ENCODE peak calls at places on chromosomes 1 and 21, in eight cellular contexts. H is CD4-positive, alpha-beta T cell; W is astrocyte of the spinal cord; V is heart left ventricle; K is fibroblast of pulmonary artery; I is thoracic aorta; R is epithelial cell of esophagus; F is mammary epithelial cell. X is an unnamed sample.

GRCh38 chr1:228293816-228294500 is 86.1 kb downstream of the OBSCN start:
- DNase-seq in H (no peak), W (no peak), V (peak; percentile 24), K (no peak), I (no peak), R (no peak), F (no peak), X (no peak)

GRCh38 chr1:3536395-3536794 is 74.9 kb downstream of the MEGF6 start:
- DNase-seq in H (no peak), W (no peak), V (no peak), K (no peak), I (no peak), R (no peak), F (no peak), X (no peak)

GRCh38 chr21:32524010-32524719 is 61.2 kb downstream of the TCP10L start:
- DNase-seq in H (no peak), W (peak; percentile 82), V (no peak), K (peak; percentile 96), I (no peak), R (peak; percentile 79), F (peak; percentile 38), X (no peak)

GRCh38 chr1:158654570-158654969 is 31.9 kb downstream of the SPTA1 start:
- DNase-seq in H (no peak), W (no peak), V (no peak), K (no peak), I (no peak), R (no peak), F (no peak), X (no peak)

GRCh38 chr1:47023268-47024137 is at the start of gene CYP4X1:
- DNase-seq in H (no peak), W (peak; percentile 23), V (peak; percentile 83), K (peak; percentile 47), I (no peak), R (peak; percentile 49), F (no peak), X (peak; percentile 66)

GRCh38 chr1:68231627-68232303 is 558 bp downstream of the WLS start:
- DNase-seq in H (no peak), W (peak; percentile 85), V (peak; percentile 77), K (peak; percentile 76), I (peak; percentile 25), R (peak; percentile 63), F (peak; percentile 68), X (no peak)

GRCh38 chr1:70090875-70091274 is 114.5 kb downstream of the LRRC40 start:
- DNase-seq in H (no peak), W (peak; percentile 64), V (no peak), K (peak; percentile 74), I (no peak), R (peak; percentile 77), F (peak; percentile 68), X (no peak)

GRCh38 chr1:223022641-223023473 is 120.2 kb downstream of the TLR5 start:
- DNase-seq in H (no peak), W (no peak), V (peak; percentile 38), K (no peak), I (no peak), R (peak; percentile 27), F (no peak), X (no peak)

GRCh38 chr1:40270152-40270834 is 12.3 kb downstream of the ZMPSTE24 start:
- DNase-seq in H (no peak), W (no peak), V (no peak), K (no peak), I (no peak), R (peak; percentile 84), F (peak; percentile 75), X (no peak)

GRCh38 chr1:157115851-157116734 is 16.5 kb upstream of the ETV3L start:
- DNase-seq in H (no peak), W (no peak), V (no peak), K (no peak), I (no peak), R (no peak), F (no peak), X (no peak)

GRCh38 chr1:100530901-100531487 is 6.9 kb upstream of the GPR88 start:
- DNase-seq in H (no peak), W (peak; percentile 62), V (peak; percentile 56), K (peak; percentile 95), I (no peak), R (peak; percentile 13), F (peak; percentile 23), X (no peak)

GRCh38 chr21:42314616-42315295 is 453 bp downstream of the TFF3 start:
- DNase-seq in H (no peak), W (no peak), V (no peak), K (no peak), I (no peak), R (no peak), F (no peak), X (no peak)

GRCh38 chr1:6162773-6163172 is 17.3 kb downstream of the CHD5 start:
- DNase-seq in H (no peak), W (no peak), V (no peak), K (no peak), I (no peak), R (no peak), F (no peak), X (no peak)

GRCh38 chr1:68010543-68010942 is 39.9 kb downstream of the DIRAS3 start:
- DNase-seq in H (no peak), W (no peak), V (no peak), K (peak; percentile 47), I (no peak), R (peak; percentile 36), F (no peak), X (no peak)

GRCh38 chr1:39776400-39776713 is 5.2 kb upstream of the OXCT2 start:
- DNase-seq in H (no peak), W (no peak), V (no peak), K (no peak), I (no peak), R (no peak), F (no peak), X (no peak)

DNA sequence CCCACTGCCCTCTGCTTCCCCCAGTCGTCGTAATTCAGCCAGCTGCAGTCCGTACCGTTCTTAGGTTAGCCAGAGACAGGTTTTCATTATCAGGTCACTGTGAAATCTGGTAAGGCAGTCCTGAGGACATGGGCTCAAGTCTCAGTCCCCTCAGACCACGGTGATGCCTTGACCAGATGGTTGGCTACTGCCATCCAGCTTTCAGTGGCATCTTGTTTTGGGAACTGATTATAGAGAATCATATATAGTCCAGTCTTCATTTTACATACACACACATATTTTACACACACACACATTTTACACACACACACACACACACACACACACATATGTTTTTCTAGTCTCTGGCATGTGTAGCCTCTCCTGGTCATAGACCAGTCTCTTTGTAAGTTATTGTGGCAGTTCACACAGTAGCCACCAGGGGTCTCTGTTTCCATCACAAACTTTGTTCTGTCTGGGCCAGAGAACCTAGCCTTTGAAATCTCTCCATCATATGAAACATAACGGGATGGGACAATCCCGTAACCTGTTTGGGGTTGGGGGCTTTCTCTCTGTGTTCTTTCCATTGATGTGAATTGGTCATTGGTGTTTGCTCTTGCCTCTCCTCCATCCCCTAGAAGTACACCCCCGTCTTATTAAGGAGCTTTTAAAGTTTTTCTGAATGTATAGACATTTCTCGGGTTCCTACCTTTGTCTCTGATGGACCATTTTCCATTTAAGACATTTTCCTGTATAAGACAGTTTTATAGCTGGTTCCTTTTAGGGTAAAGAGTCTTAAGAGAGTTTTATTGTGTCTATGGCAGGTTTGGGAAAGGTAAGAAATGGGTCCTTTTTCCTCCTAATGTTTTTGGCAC is 8.4 kb upstream of the IKBKE start:
- DNase-seq in H (peak; percentile 67), W (peak; percentile 77), V (peak; percentile 63), K (peak; percentile 87), I (no peak), R (peak; percentile 80), F (peak; percentile 63), X (no peak)
- TF ChIP-seq CTCF in H (peak; percentile 80), W (peak; percentile 87), V (peak; percentile 64), K (peak; percentile 84), I (peak; percentile 84), R (peak; percentile 90), F (peak; percentile 78), X (peak; percentile 87)

DNA sequence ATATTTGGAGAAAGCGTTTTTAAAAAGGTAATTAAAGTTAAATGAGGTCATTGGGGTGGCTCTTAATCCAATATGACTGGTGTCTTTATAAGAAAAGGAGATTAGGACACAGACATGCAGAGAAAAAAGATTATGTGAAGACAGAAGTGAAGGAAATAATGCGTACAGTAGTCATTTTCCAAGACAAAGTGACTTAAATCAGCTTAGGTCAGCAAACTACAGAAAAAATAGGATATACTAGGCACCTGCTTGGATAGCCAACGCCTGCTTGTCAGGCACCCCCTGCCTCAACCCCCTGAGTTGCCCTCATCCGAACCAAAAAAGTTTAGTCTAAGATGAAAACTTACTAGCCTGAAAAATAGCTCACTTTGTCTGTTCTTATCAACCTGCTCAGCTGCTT is 58.2 kb upstream of the SPAG17 start:
- DNase-seq in H (no peak), W (no peak), V (no peak), K (no peak), I (no peak), R (no peak), F (no peak), X (no peak)
- TF ChIP-seq CTCF in H (no peak), W (no peak), V (no peak), K (no peak), I (no peak), R (no peak), F (no peak), X (no peak)

GRCh38 chr1:87524021-87524754 is 195.5 kb downstream of the LMO4 start:
- DNase-seq in H (no peak), W (no peak), V (peak; percentile 27), K (no peak), I (no peak), R (no peak), F (no peak), X (no peak)

GRCh38 chr1:87521446-87521845 is 192.8 kb downstream of the LMO4 start:
- DNase-seq in H (no peak), W (no peak), V (no peak), K (no peak), I (no peak), R (no peak), F (no peak), X (no peak)

GRCh38 chr1:87518794-87519193 is 190.1 kb downstream of the LMO4 start:
- DNase-seq in H (no peak), W (no peak), V (no peak), K (no peak), I (no peak), R (no peak), F (no peak), X (no peak)

GRCh38 chr1:87528754-87529517 is 200.3 kb downstream of the LMO4 start:
- DNase-seq in H (no peak), W (no peak), V (no peak), K (no peak), I (no peak), R (no peak), F (no peak), X (no peak)

DNA sequence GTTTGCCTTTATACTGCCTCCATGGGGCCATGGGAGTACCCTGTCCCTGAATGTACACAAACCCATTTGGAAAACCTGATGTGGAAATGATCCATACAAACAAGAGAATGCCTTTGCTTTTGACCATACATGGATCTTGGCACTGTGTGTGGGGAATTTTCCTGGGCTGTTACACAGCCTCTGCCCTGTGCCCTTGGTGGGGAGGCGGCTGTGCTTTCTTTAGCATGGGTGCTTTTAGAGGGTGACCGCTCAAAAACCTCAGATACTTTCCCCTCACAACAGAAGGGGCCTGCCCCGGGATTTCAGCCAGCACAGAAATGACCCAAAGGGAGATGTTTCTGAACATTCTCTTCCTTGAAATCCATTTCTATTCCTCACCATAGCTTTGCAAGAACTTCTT is 194.8 kb downstream of the LMO4 start:
- DNase-seq in H (no peak), W (no peak), V (no peak), K (no peak), I (no peak), R (no peak), F (no peak), X (no peak)
- TF ChIP-seq CTCF in H (no peak), W (no peak), V (no peak), K (no peak), I (no peak), R (no peak), F (no peak), X (no peak)

GRCh38 chr1:240608707-240609106 is 3.2 kb downstream of the GREM2 start:
- DNase-seq in H (no peak), W (no peak), V (no peak), K (peak; percentile 10), I (no peak), R (peak; percentile 22), F (no peak), X (no peak)
- TF ChIP-seq CTCF in H (peak; percentile 39), W (peak; percentile 54), V (no peak), K (peak; percentile 34), I (no peak), R (peak; percentile 44), F (no peak), X (peak; percentile 52)

X was measured in type B pancreatic cell.